ENCODE peak calls at places on chromosomes 12 and 14, in nine cellular contexts. Y is left lung; X is endothelial cell; H is uterus; S is foreskin fibroblast; T is BJ; L is body of pancreas; W is CD4-positive, alpha-beta T cell; D is AG10803. Q is an unnamed sample.

GRCh38 chr14:101478796-101479410 is 82.4 kb upstream of the DIO3 start:
- DNase-seq in T (no peak), L (no peak), Y (no peak), S (no peak), D (no peak), X (no peak), W (no peak), H (peak), Q (peak)

GRCh38 chr14:29654910-29655590 is 272.6 kb downstream of the PRKD1 start:
- DNase-seq in D (peak), W (no peak), H (no peak), Y (no peak), X (no peak), T (no peak), L (no peak), S (peak), Q (no peak)

GRCh38 chr12:22518067-22518719 is 26.1 kb downstream of the C2CD5 start:
- DNase-seq in S (no peak), X (no peak), L (peak), D (no peak), T (no peak), W (no peak), H (no peak), Y (no peak), Q (no peak)

GRCh38 chr14:97975960-97976359 is 1178.8 kb downstream of the VRK1 start:
- DNase-seq in T (no peak), L (no peak), Y (no peak), D (no peak), S (no peak), W (no peak), H (no peak), X (no peak), Q (no peak)

GRCh38 chr12:107091381-107091780 is 2.0 kb downstream of the CRY1 start:
- DNase-seq in S (peak), W (no peak), H (no peak), X (no peak), L (peak), Y (no peak), T (peak), D (peak), Q (no peak)

GRCh38 chr12:122947352-122947792 is 18.9 kb downstream of the ABCB9 start:
- DNase-seq in H (no peak), T (no peak), W (no peak), X (no peak), S (no peak), D (no peak), Y (peak), L (peak), Q (no peak)

GRCh38 chr12:5027436-5027835 is 16.2 kb upstream of the KCNA5 start:
- DNase-seq in T (no peak), S (no peak), H (no peak), X (no peak), L (no peak), Y (no peak), D (no peak), W (no peak), Q (no peak)

GRCh38 chr12:19203013-19203412 is 73.5 kb downstream of the PLEKHA5 start:
- DNase-seq in H (no peak), Y (no peak), X (no peak), S (no peak), D (no peak), L (no peak), T (no peak), W (no peak), Q (no peak)

GRCh38 chr12:71438670-71439361 is 782 bp upstream of the LGR5 start:
- DNase-seq in D (no peak), L (peak), H (no peak), S (peak), Y (no peak), W (no peak), T (no peak), X (no peak), Q (no peak)

GRCh38 chr12:93964936-93965335 is 183.4 kb upstream of the PLXNC1 start:
- DNase-seq in T (no peak), L (no peak), X (no peak), Y (no peak), W (no peak), H (no peak), S (no peak), D (no peak), Q (no peak)

GRCh38 chr12:57452181-57452936 is 2.7 kb upstream of the INHBE start:
- DNase-seq in Y (no peak), D (peak), X (no peak), H (no peak), T (peak), L (no peak), S (peak), W (no peak), Q (no peak)

GRCh38 chr12:103455020-103455763 is 40.6 kb downstream of the C12orf42 start:
- DNase-seq in Y (no peak), H (no peak), X (no peak), D (no peak), L (no peak), S (no peak), T (no peak), W (no peak), Q (no peak)

GRCh38 chr14:57732886-57733285 is 133.0 kb downstream of the SLC35F4 start:
- DNase-seq in W (no peak), L (peak), H (no peak), S (peak), Y (no peak), X (no peak), T (no peak), D (peak), Q (no peak)

GRCh38 chr14:57009585-57010515 is 199.6 kb upstream of the OTX2 start:
- DNase-seq in W (no peak), L (no peak), S (no peak), T (no peak), Y (no peak), X (peak), D (no peak), H (no peak), Q (no peak)

GRCh38 chr12:561908-562593 is 101.2 kb downstream of the NINJ2 start:
- DNase-seq in Y (peak), X (no peak), H (no peak), D (no peak), S (no peak), L (no peak), W (no peak), T (no peak), Q (no peak)

GRCh38 chr12:552466-552865 is 92.7 kb downstream of the B4GALNT3 start:
- DNase-seq in X (no peak), T (no peak), W (no peak), H (no peak), D (no peak), Y (no peak), L (no peak), S (no peak), Q (no peak)

GRCh38 chr12:90253674-90254181 is 545.1 kb upstream of the ATP2B1 start:
- DNase-seq in W (no peak), L (peak), S (peak), H (no peak), Y (peak), X (no peak), D (peak), T (peak), Q (no peak)

GRCh38 chr12:76037130-76038105 is 5.8 kb upstream of the PHLDA1 start:
- DNase-seq in L (peak), Y (no peak), X (peak), S (peak), H (no peak), D (peak), T (no peak), W (no peak), Q (no peak)

GRCh38 chr14:104343690-104344640 is 205.6 kb downstream of the KIF26A start:
- DNase-seq in T (no peak), H (no peak), W (no peak), L (no peak), D (no peak), S (no peak), Y (no peak), X (no peak), Q (no peak)

GRCh38 chr14:99734406-99735051 is 50.4 kb downstream of the CYP46A1 start:
- DNase-seq in H (peak), L (peak), Y (peak), X (no peak), S (no peak), T (no peak), D (no peak), W (no peak), Q (no peak)

GRCh38 chr12:79114896-79115295 is 250.3 kb downstream of the SYT1 start:
- DNase-seq in S (no peak), D (no peak), W (no peak), H (no peak), T (no peak), X (no peak), Y (no peak), L (no peak), Q (no peak)
- TF ChIP-seq CTCF in S (no peak), D (no peak), W (no peak), H (no peak), T (no peak), X (no peak), Y (no peak), L (no peak), Q (no peak)

GRCh38 chr12:49489720-49490119 is 49.1 kb upstream of the KCNH3 start:
- DNase-seq in L (no peak), W (no peak), D (no peak), T (peak), X (no peak), H (no peak), Y (no peak), S (peak), Q (no peak)
- TF ChIP-seq CTCF in L (no peak), W (no peak), D (no peak), T (no peak), X (no peak), H (no peak), Y (no peak), S (no peak), Q (no peak)

DNA sequence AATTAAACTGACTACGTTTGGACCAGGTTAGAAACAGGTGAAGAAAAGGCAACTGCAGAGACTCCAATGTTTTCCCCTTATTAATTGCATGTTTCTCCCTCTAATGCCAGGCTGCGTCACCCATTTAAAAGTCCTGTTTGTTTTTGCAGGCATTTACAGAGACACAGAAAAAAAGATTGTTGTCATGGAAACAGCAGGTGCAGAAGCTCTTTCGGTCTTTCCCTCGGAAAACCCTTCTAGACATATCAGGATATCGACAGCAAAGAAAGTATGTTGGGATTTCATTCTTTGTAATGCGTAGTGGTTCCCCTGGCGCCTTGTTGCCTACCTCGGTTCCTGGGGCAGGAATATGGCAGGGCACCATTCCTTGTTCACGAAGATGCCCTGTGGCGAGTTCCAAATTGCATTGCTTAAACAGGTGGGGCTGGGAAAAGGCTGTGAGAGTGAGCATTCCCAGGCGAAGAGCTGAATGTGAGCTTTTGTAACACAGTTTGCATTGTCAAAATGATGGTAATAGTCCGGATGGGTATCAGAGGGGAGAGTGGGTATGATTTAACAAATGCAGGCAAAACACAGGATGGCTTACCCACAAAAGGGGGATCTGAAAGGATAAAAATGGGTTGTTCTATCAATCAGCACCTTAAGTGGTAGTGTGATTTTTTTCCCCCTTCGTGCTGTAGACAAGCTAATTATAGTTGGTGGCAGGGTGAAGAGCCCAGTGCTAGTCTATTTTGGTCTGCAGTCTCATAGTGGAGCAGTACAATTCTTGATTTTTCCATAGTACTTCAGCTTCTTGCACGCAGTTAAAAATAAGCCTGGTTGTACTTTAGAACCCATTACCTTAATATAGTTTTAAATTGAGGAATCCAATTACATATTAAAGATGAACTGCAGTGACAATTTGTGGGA is 132.4 kb downstream of the GCH1 start:
- DNase-seq in D (no peak), L (no peak), H (no peak), T (no peak), W (no peak), X (no peak), Y (no peak), S (no peak), Q (no peak)
- TF ChIP-seq CTCF in D (no peak), L (no peak), H (no peak), T (no peak), W (no peak), X (no peak), Y (no peak), S (no peak), Q (no peak)

GRCh38 chr14:92657457-92658142 is 90.8 kb downstream of the LGMN start:
- DNase-seq in W (no peak), L (peak), Y (peak), X (no peak), S (no peak), T (no peak), D (no peak), H (no peak), Q (no peak)

GRCh38 chr14:92655372-92655771 is 93.1 kb downstream of the LGMN start:
- DNase-seq in S (no peak), L (no peak), H (no peak), Y (no peak), X (no peak), T (no peak), D (no peak), W (no peak), Q (no peak)

GRCh38 chr14:92655802-92656201 is 92.6 kb downstream of the LGMN start:
- DNase-seq in S (no peak), W (no peak), H (no peak), T (no peak), Y (no peak), D (no peak), X (no peak), L (no peak), Q (no peak)

GRCh38 chr14:92658160-92658559 is 90.3 kb downstream of the LGMN start:
- DNase-seq in Y (no peak), X (no peak), D (no peak), H (no peak), W (no peak), T (no peak), L (no peak), S (no peak), Q (no peak)

DNA sequence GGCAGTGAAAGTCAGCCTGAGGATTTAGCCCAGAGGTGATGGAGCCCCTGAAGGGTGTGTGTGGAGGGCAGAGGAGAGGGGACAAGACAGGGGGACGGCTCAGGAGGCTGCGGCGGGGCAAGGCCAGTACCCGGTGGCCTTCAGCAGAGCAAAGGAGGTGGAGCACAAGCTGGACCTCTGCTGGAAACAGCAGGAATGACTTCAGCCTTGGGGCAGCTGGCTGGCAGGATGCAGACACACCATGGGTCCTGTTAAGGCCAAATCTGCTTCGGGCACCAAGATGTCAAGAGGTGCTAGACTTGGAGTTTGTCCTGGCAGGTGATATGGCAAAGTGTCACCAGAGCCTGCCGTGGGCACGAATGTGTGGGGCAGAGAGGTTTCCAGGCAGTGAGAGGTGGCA is 92.1 kb downstream of the LGMN start:
- DNase-seq in S (peak), X (no peak), W (no peak), Y (no peak), D (no peak), H (no peak), T (no peak), L (no peak), Q (no peak)
- TF ChIP-seq CTCF in S (peak), X (no peak), W (no peak), Y (no peak), D (peak), H (no peak), T (peak), L (no peak), Q (no peak)

DNA sequence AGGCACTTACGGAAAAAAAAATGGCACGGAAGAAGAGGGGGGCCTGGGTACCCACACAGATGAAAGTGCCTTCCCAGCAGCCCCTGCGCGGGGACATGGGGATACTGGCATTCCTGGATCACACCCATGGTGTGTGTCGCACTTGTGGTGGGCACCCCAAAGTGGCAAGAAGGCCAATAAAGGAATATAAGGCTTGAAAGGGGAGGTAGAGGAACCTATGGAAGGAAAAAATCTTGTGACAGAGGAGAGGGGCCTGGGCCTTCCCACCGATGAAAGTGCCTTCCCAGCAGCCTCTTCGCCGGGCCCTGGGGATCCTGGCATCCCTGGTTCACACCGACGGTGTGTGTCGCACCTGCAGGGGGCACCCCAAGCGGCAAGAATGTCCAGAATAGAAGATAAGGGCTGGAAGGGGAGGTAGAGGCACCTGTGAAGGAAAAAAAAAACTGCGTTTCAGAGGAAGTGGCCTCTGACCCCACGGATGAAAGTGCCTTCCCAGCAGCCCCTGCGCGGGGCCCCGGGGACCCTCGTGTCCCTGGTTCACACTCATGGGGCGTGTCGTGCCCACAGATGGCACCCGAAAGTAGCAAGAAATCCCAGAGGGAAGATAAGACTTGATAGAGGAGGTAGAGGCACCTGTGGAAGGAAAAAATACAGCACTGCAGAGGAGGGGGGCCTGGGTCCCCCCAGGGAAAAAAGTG is 284.0 kb downstream of the ALG10 start:
- DNase-seq in S (no peak), W (no peak), D (no peak), X (no peak), L (no peak), H (no peak), T (no peak), Y (peak), Q (no peak)
- TF ChIP-seq CTCF in S (no peak), W (no peak), D (no peak), X (no peak), L (no peak), H (no peak), T (no peak), Y (no peak), Q (no peak)

DNA sequence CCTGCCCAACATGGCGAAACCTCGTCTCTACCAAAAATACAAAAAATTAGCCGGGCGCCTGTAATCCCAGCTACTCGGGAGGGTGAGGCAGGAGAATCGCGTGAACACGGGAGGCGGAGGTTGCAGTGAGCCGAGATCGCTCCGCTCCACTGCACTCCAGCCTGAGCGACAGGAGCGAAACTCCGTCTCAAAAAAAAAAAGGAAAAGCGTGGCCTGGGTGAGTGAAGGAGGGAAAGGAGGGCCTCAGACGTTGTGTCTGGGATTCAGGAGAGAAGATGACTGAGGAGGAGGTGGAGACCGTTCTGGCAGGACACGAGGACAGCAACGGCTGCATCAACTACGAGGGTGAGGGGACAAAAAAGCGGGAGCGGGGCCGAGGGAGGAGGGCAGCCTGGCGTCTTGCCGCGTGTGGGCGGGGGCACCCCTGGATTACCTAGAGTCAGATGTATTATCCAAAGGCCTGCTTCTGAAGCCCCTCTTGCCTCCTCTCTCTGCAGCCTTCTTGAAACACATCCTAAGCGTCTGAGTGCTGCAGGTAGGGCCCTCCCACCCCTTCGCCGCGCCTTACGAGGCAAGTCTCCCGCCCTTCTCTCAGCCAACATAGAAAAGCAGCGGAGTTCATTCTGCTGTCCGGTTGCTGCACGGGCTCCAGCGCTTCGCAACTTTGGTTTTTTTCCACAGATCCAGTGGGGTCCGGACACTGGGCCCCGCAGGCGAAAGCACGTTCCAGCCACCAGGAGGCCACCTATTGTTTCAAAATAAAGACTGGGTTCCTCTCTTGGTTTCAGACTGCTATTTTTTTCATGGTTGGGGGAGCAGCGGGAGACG is 744 bp upstream of the MYL6 start:
- DNase-seq in D (peak), T (peak), L (peak), H (peak), X (peak), Y (peak), W (peak), S (peak), Q (peak)
- TF ChIP-seq CTCF in D (peak), T (peak), L (peak), H (peak), X (peak), Y (peak), W (peak), S (peak), Q (peak)

DNA sequence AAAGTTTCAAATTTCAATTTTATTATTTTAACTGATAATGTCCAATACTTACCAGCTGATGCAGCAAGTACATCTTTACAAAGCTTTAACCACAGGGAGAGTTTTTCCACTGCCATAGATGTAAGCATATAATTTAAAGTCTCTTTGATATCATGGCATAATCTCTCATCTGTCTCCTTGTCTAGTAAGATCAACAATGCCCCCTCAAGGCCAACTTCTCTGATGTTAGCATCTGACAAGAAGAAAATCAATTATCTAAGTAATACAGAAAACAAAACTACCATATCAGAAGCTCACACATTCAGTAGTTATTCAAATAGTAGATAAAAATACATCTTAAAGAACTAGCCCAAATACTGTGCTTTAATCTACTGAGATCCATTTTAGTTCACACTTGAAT is 94.2 kb downstream of the HEATR5A start:
- DNase-seq in Y (no peak), D (peak), S (peak), X (no peak), W (no peak), H (no peak), L (no peak), T (no peak), Q (no peak)
- TF ChIP-seq CTCF in Y (no peak), D (peak), S (peak), X (no peak), W (peak), H (no peak), L (no peak), T (peak), Q (no peak)